ENCODE peak calls at places on chromosomes 6 and 20, in seven cellular contexts. B is HCT116, G is breast epithelium, V is K562, Z is adrenal gland, I is ovary, X is HepG2. Q is an unnamed sample.

GRCh38 chr6:154258064-154258757 is 98.4 kb downstream of the IPCEF1 start:
- DNase-seq in B (no peak), X (no peak), I (no peak), G (no peak), Z (no peak), V (no peak), Q (peak)

GRCh38 chr6:151289399-151290007 is 49.7 kb downstream of the AKAP12 start:
- DNase-seq in Z (no peak), G (no peak), V (no peak), I (no peak), X (no peak), B (no peak), Q (peak)

GRCh38 chr6:116406678-116407345 is 36.1 kb downstream of the DSE start:
- DNase-seq in Z (no peak), X (no peak), B (no peak), I (no peak), G (no peak), V (no peak), Q (no peak)

GRCh38 chr6:91271807-91272206 is 684.9 kb upstream of the MAP3K7 start:
- DNase-seq in I (no peak), G (no peak), Z (no peak), B (no peak), V (no peak), X (no peak), Q (no peak)

GRCh38 chr6:83309344-83309743 is 116.2 kb downstream of the RWDD2A start:
- DNase-seq in B (no peak), X (no peak), I (no peak), V (no peak), G (no peak), Z (no peak), Q (no peak)

GRCh38 chr6:704037-704436 is 11.1 kb upstream of the EXOC2 start:
- DNase-seq in V (peak), I (no peak), B (no peak), G (no peak), Z (no peak), X (no peak), Q (no peak)

GRCh38 chr20:38426006-38426405 is 9.1 kb downstream of the SNHG17 start:
- DNase-seq in B (no peak), Z (peak), V (peak), G (no peak), X (peak), I (no peak), Q (peak)

GRCh38 chr6:157020398-157021266 is 243.5 kb downstream of the ARID1B start:
- DNase-seq in V (peak), B (peak), Z (no peak), G (peak), I (no peak), X (peak), Q (peak)

GRCh38 chr6:49406241-49406970 is 56.6 kb downstream of the MMUT start:
- DNase-seq in V (no peak), I (no peak), B (no peak), G (no peak), Z (no peak), X (no peak), Q (no peak)

GRCh38 chr6:28209753-28210535 is 15.1 kb upstream of the ZSCAN9 start:
- DNase-seq in B (no peak), V (no peak), G (no peak), Z (no peak), X (no peak), I (no peak), Q (no peak)

GRCh38 chr6:32885698-32886286 is 31.8 kb downstream of the PSMB9 start:
- DNase-seq in Z (no peak), X (peak), V (peak), I (no peak), G (no peak), B (peak), Q (peak)

GRCh38 chr6:41132254-41132653 is 21.9 kb downstream of the TREML1 start:
- DNase-seq in V (no peak), B (no peak), Z (no peak), I (no peak), G (no peak), X (no peak), Q (no peak)

GRCh38 chr6:160871320-160871719 is 120.2 kb upstream of the MAP3K4 start:
- DNase-seq in I (no peak), B (no peak), V (no peak), G (no peak), X (no peak), Z (no peak), Q (no peak)
- TF ChIP-seq CTCF in I (no peak), B (no peak), V (no peak), G (no peak), X (no peak), Z (no peak), Q (no peak)

GRCh38 chr6:82247634-82248232 is at the start of gene IBTK:
- DNase-seq in V (peak), B (peak), G (peak), X (peak), I (peak), Z (peak), Q (peak)
- TF ChIP-seq POLR2A in V (peak), B (no peak), G (peak), X (peak), I (peak), Z (peak), Q (peak)

GRCh38 chr6:39729945-39730344 is 4.7 kb upstream of the KIF6 start:
- DNase-seq in Z (no peak), B (no peak), X (no peak), I (no peak), G (no peak), V (no peak), Q (no peak)

GRCh38 chr6:39733704-39734103 is 8.5 kb upstream of the KIF6 start:
- DNase-seq in X (no peak), B (no peak), V (no peak), Z (no peak), G (no peak), I (no peak), Q (no peak)

GRCh38 chr6:39725632-39725997 is 407 bp upstream of the KIF6 start:
- DNase-seq in X (no peak), B (no peak), G (no peak), V (no peak), I (no peak), Z (no peak), Q (no peak)

DNA sequence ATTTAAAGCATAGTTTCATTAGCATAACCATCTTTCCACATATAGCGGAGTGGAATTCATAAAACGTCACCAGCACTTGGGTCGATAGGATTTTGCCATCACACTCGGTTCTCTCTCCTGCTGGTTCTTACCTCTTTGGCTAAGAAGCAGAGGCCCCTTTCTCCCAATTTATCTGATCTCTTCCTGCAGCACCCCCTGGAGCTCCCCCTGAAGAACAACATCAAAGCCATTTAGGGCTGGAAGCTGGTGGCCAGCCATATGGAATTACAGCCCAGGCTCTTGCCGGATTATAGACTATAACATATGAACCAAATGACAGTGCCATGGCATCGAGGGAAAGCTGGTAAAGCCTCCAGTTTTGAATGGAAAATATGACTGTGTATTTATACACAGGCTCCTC is 6.4 kb upstream of the KIF6 start:
- DNase-seq in X (no peak), I (no peak), V (peak), Z (no peak), G (no peak), B (no peak), Q (no peak)
- TF ChIP-seq CTCF in X (no peak), I (no peak), V (peak), Z (no peak), G (no peak), B (no peak), Q (no peak)

DNA sequence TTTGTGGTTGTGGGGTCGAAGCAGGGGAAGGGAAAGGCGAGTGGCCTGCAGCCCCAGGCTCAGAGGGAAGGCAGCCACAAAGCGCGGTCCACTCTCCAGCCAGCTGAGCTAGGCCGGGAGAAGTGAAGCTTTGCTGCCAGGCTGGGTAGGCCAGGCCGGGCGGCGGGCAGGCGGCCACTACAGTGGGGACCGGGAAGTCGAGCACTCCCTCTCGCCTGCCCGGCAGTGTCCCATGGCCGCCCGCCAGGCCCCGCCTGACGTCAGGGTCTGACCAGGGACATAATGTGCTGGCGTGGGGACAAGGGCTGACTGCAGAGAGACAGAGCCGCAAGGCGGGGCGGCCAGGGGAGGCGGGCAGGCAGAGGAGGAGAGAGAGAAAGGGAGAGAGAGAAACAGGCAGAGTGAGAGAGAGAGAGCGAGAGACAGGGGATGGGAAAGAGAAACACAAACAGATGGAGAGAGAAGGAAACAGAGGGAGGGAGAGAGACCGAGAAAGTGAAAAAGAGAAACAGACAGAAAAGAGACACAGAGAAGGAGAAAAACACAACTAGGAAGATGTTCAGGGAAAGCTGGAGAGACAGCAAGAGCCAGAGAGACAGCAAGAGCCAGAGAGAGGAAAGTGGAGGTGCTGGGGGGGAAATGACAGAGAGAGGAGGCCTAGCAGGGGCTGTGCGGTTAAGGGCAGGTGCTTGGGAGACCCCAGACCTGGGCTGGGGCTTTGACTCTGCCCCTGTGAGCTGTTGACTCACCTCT is 94.5 kb upstream of the PTPN1 start:
- DNase-seq in G (peak), Z (peak), I (peak), V (no peak), X (peak), B (peak), Q (no peak)
- TF ChIP-seq POLR2A in G (no peak), Z (peak), I (peak), V (no peak), X (peak), B (no peak), Q (no peak)

GRCh38 chr20:46101957-46102356 is 12.2 kb upstream of the NCOA5 start:
- DNase-seq in Z (no peak), G (no peak), I (no peak), X (no peak), B (no peak), V (no peak), Q (no peak)

GRCh38 chr20:46102940-46103339 is 13.2 kb upstream of the NCOA5 start:
- DNase-seq in V (no peak), B (no peak), Z (no peak), I (no peak), X (no peak), G (no peak), Q (no peak)

GRCh38 chr20:46104262-46104661 is 13.9 kb upstream of the CD40 start:
- DNase-seq in G (no peak), I (no peak), Z (no peak), X (no peak), V (no peak), B (no peak), Q (no peak)

DNA sequence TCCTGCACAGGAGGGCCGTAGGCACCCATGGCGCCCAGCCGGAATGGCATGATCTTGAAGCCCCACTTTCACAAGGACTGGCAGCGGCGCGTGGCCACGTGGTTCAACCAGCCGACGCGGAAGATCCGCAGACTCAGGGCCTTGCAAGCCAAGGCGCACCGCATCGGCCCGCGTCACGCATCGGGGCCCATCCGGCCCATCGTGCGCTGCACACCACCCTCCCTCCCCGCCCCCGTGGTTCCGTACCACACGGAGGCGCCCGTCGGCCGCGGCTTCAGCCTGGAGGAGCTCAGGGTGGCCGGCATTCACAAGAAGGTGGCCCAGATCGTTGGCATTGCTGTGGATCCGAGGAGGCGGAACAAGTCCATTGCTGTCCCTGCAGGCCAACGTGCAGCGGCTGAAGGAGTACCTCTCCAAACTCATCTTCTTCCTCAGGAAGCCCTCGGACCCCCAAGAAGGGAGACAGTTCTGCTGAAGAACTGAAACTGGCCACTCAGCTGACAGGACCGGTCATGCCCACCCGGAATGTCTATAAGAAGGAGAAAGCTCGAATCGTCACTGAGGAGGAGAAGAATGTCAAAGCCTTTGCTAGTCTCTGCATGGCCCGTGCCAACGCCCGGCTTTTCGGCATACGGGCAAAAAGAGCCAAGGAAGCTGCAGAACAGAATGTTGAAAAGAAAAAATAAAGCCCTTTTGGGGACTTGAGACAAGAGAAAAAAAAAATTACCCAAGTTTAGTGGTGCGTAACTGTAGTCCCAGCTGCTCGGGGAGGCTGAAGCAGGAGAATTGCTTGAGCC is 9.9 kb upstream of the NCOA5 start:
- DNase-seq in B (no peak), I (no peak), Z (no peak), G (no peak), X (no peak), V (no peak), Q (no peak)
- TF ChIP-seq CTCF in B (no peak), I (no peak), Z (no peak), G (no peak), X (peak), V (peak), Q (no peak)

GRCh38 chr6:20236344-20236743 is 24.1 kb upstream of the MBOAT1 start:
- DNase-seq in I (no peak), Z (no peak), V (no peak), X (no peak), B (no peak), G (no peak), Q (no peak)

GRCh38 chr6:20232188-20232587 is 19.9 kb upstream of the MBOAT1 start:
- DNase-seq in V (no peak), X (no peak), G (no peak), Z (no peak), I (no peak), B (no peak), Q (no peak)

GRCh38 chr6:20235041-20235440 is 22.8 kb upstream of the MBOAT1 start:
- DNase-seq in V (no peak), X (no peak), Z (no peak), I (no peak), B (no peak), G (no peak), Q (no peak)

GRCh38 chr6:20233007-20233730 is 20.9 kb upstream of the MBOAT1 start:
- DNase-seq in I (no peak), X (no peak), G (no peak), B (no peak), V (no peak), Z (no peak), Q (no peak)

DNA sequence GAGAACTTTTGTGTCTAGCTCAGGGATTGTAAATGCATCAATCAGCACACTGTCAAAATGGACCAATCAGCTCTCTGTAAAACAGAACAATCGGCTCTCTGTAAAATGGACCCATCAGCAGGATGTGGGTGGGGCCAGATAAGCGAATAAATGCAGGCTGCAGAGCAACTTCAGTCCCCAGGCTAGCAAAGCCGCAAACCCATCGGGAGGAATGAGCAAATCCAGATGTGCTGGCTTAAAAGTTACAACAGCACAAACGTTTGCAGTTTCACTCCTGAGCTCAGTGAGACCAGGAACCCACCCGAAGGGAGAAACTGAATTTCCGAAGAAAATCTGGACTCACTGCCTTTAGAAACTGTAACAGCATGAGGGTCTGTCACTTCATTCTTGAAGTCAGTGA is 21.9 kb upstream of the MBOAT1 start:
- DNase-seq in Z (no peak), X (no peak), V (no peak), B (no peak), I (no peak), G (no peak), Q (no peak)
- TF ChIP-seq POLR2A in Z (no peak), X (no peak), V (no peak), B (no peak), I (no peak), G (no peak), Q (no peak)

GRCh38 chr20:1209447-1210387 is 6.5 kb downstream of the C20orf202 start:
- DNase-seq in X (no peak), B (peak), V (no peak), I (no peak), Z (no peak), G (no peak), Q (no peak)
- TF ChIP-seq CTCF in X (peak), B (peak), V (peak), I (no peak), Z (no peak), G (no peak), Q (no peak)

GRCh38 chr20:58890454-58891075 is 38.0 kb downstream of the GNAS start:
- DNase-seq in X (peak), I (peak), V (no peak), G (peak), B (no peak), Z (peak), Q (peak)
- TF ChIP-seq POLR2A in X (peak), I (no peak), V (peak), G (no peak), B (peak), Z (no peak), Q (peak)

Q was measured in NB4.